ENCODE peak calls at places on chromosomes 5 and 9, in six cellular contexts. Y, F, Z, M, Q and B are unnamed samples.

GRCh38 chr5:181052928-181053759 is 13.1 kb downstream of the BTNL9 start:
- DNase-seq in Y (no peak), F (no peak), Z (no peak), M (peak; percentile 55), Q (no peak), B (no peak)

GRCh38 chr5:135476615-135477493 is 24.7 kb upstream of the TIFAB start:
- DNase-seq in Y (no peak), F (no peak), Z (peak; percentile 10), M (no peak), Q (no peak), B (no peak)

GRCh38 chr9:130448035-130448624 is 3.4 kb downstream of the ASS1 start:
- DNase-seq in Y (no peak), F (no peak), Z (no peak), M (peak; percentile 57), Q (no peak), B (no peak)

GRCh38 chr9:96501981-96502833 is 52.2 kb downstream of the HABP4 start:
- DNase-seq in Y (no peak), F (no peak), Z (no peak), M (no peak), Q (no peak), B (no peak)

GRCh38 chr5:33891731-33892418 is at the start of gene ADAMTS12:
- DNase-seq in Y (peak; percentile 66), F (peak; percentile 82), Z (no peak), M (peak; percentile 71), Q (no peak), B (peak; percentile 41)

GRCh38 chr5:157564149-157564711 is 11.3 kb downstream of the ADAM19 start:
- DNase-seq in Y (no peak), F (no peak), Z (no peak), M (no peak), Q (no peak), B (peak; percentile 67)

GRCh38 chr5:181241393-181241975 is 2.2 kb downstream of the RACK1 start:
- DNase-seq in Y (no peak), F (no peak), Z (no peak), M (no peak), Q (no peak), B (no peak)

GRCh38 chr5:177496111-177497010 is 1.0 kb downstream of the PDLIM7 start:
- DNase-seq in Y (peak; percentile 86), F (peak; percentile 89), Z (peak; percentile 51), M (peak; percentile 95), Q (peak; percentile 82), B (no peak)

GRCh38 chr5:14440598-14441401 is 140.8 kb upstream of the OTULINL start:
- DNase-seq in Y (peak; percentile 71), F (no peak), Z (no peak), M (no peak), Q (peak; percentile 41), B (peak; percentile 62)

GRCh38 chr9:16721972-16722371 is 148.5 kb downstream of the BNC2 start:
- DNase-seq in Y (peak; percentile 70), F (no peak), Z (no peak), M (no peak), Q (no peak), B (no peak)

GRCh38 chr9:20538092-20538491 is 84.2 kb downstream of the MLLT3 start:
- DNase-seq in Y (no peak), F (no peak), Z (no peak), M (no peak), Q (no peak), B (no peak)

GRCh38 chr5:150141544-150142188 is 14.0 kb downstream of the PDGFRB start:
- DNase-seq in Y (peak; percentile 23), F (no peak), Z (no peak), M (peak; percentile 56), Q (no peak), B (no peak)

GRCh38 chr9:95096807-95097206 is 220.7 kb downstream of the FANCC start:
- DNase-seq in Y (no peak), F (no peak), Z (no peak), M (no peak), Q (no peak), B (no peak)

GRCh38 chr9:70413427-70413797 is 1.0 kb downstream of the KLF9 start:
- DNase-seq in Y (no peak), F (peak; percentile 91), Z (no peak), M (peak; percentile 70), Q (no peak), B (peak; percentile 79)
- TF ChIP-seq CTCF in Y (peak; percentile 26), F (no peak), Z (no peak), M (no peak), Q (no peak), B (no peak)

GRCh38 chr9:133421615-133422542 is at the start of gene ADAMTS13:
- DNase-seq in Y (no peak), F (no peak), Z (no peak), M (peak; percentile 81), Q (no peak), B (no peak)
- H3K4me1 ChIP-seq in Y (peaks cover 3% of the 10 kb centered on the region), F (peaks cover under 1% of the 10 kb centered on the region), Z (peaks cover 75% of the 10 kb centered on the region), M (peaks cover 7% of the 10 kb centered on the region), Q (no peaks in the 10 kb centered on the region), B (peaks cover 8% of the 10 kb centered on the region)

GRCh38 chr5:500491-500890 is 23.8 kb downstream of the SLC9A3 start:
- DNase-seq in Y (no peak), F (no peak), Z (no peak), M (no peak), Q (no peak), B (no peak)

GRCh38 chr5:501040-501832 is 23.0 kb downstream of the SLC9A3 start:
- DNase-seq in Y (no peak), F (no peak), Z (no peak), M (no peak), Q (no peak), B (no peak)

GRCh38 chr5:501833-502184 is 22.4 kb downstream of the SLC9A3 start:
- DNase-seq in Y (no peak), F (no peak), Z (no peak), M (no peak), Q (no peak), B (no peak)

GRCh38 chr5:504326-505148 is 19.7 kb downstream of the SLC9A3 start:
- DNase-seq in Y (no peak), F (peak; percentile 47), Z (no peak), M (no peak), Q (no peak), B (no peak)

DNA sequence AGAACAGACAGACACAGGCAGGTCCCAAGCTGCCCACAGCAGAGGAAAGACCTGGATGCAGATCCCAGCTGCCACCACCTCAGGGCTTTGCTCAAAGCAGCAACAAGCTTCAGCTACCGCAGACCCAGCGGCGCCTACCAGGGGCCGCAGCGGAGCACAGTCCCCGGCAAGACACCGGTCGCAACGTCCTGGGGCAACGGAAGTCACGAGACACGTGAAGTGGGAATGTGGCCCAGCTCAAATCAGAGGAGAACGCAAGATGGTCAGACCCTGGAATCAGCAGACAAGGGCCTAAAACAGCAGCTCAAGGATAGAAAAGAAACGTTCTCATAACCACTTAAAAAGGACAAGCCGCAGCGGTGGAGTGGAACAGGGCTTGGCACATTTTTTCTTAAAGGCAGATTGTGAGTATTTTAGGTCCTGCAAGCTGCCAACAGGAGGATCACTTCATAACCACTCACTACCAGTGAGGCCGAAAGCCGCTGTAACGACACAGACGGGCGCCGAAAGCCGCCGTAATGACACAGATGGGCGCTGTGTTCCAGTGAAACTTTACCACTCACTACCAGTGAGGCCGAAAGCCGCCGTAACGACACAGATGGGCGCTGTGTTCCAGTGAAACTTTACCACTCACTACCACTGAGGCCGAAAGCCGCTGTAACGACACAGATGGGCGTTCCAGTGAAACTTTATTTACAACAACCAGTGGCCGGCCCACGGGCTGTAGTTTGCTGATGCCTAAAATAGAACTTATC is 21.7 kb downstream of the SLC9A3 start:
- DNase-seq in Y (no peak), F (no peak), Z (no peak), M (peak; percentile 40), Q (no peak), B (no peak)
- H3K27ac ChIP-seq in Y (no peak overlapping the region), F (no peak overlapping the region), Z (no peak overlapping the region), M (no peak overlapping the region), Q (no peak overlapping the region), B (no peak overlapping the region)

GRCh38 chr5:139658501-139658927 is 10.4 kb downstream of the CXXC5 start:
- DNase-seq in Y (no peak), F (no peak), Z (no peak), M (no peak), Q (no peak), B (no peak)
- TF ChIP-seq CTCF in Y (no peak), F (peak; percentile 30), Z (no peak), M (no peak), Q (peak; percentile 19), B (no peak)